ENCODE peak calls at places on chromosome 19, in seven cellular contexts. R, V, U, M, D, E and K are unnamed samples.

GRCh38 chr19:53980553-53981407 is 10.7 kb upstream of the CACNG6 start:
- DNase-seq in R (peak), V (no peak), U (peak), M (no peak), D (no peak), E (no peak), K (peak)

GRCh38 chr19:33661336-33661735 is 39.6 kb downstream of the CHST8 start:
- DNase-seq in R (no peak), V (no peak), U (no peak), M (no peak), D (no peak), E (no peak), K (no peak)

GRCh38 chr19:7710616-7711015 is 8.7 kb upstream of the FCER2 start:
- DNase-seq in R (no peak), V (no peak), U (no peak), M (no peak), D (no peak), E (no peak), K (no peak)

GRCh38 chr19:22606954-22607652 is 27.0 kb upstream of the ZNF492 start:
- DNase-seq in R (no peak), V (no peak), U (no peak), M (no peak), D (no peak), E (no peak), K (no peak)

GRCh38 chr19:2061093-2061935 is 10.3 kb upstream of the MKNK2 start:
- DNase-seq in R (peak), V (peak), U (peak), M (peak), D (peak), E (peak), K (peak)

GRCh38 chr19:31352782-31353651 is 3.8 kb upstream of the TSHZ3 start:
- DNase-seq in R (no peak), V (no peak), U (no peak), M (no peak), D (no peak), E (no peak), K (no peak)

GRCh38 chr19:54804571-54804970 is 1.2 kb downstream of the KIR2DL4 start:
- DNase-seq in R (no peak), V (no peak), U (no peak), M (no peak), D (no peak), E (no peak), K (no peak)

GRCh38 chr19:13370948-13371347 is 135.3 kb downstream of the CACNA1A start:
- DNase-seq in R (no peak), V (no peak), U (no peak), M (no peak), D (no peak), E (no peak), K (no peak)

GRCh38 chr19:1264801-1265610 is 4.1 kb upstream of the CIRBP start:
- DNase-seq in R (peak), V (no peak), U (peak), M (peak), D (peak), E (no peak), K (peak)

GRCh38 chr19:459724-460511 is 915 bp downstream of the SHC2 start:
- DNase-seq in R (peak), V (no peak), U (peak), M (peak), D (peak), E (no peak), K (peak)

GRCh38 chr19:40256511-40256910 is 28.6 kb downstream of the AKT2 start:
- DNase-seq in R (no peak), V (no peak), U (no peak), M (no peak), D (no peak), E (no peak), K (no peak)

GRCh38 chr19:51337861-51338562 is 3.9 kb downstream of the VSIG10L start:
- DNase-seq in R (no peak), V (no peak), U (no peak), M (no peak), D (no peak), E (no peak), K (no peak)

GRCh38 chr19:52640916-52641315 is 2.8 kb upstream of the ZNF83 start:
- DNase-seq in R (no peak), V (no peak), U (no peak), M (peak), D (no peak), E (no peak), K (peak)

GRCh38 chr19:31364956-31365355 is 15.7 kb upstream of the TSHZ3 start:
- DNase-seq in R (no peak), V (no peak), U (no peak), M (no peak), D (no peak), E (no peak), K (no peak)

GRCh38 chr19:32526895-32527294 is 54.1 kb upstream of the PDCD5 start:
- DNase-seq in R (no peak), V (no peak), U (no peak), M (no peak), D (no peak), E (no peak), K (no peak)

GRCh38 chr19:10228925-10229324 is 2.2 kb downstream of the S1PR2 start:
- DNase-seq in R (no peak), V (no peak), U (peak), M (peak), D (peak), E (peak), K (peak)

GRCh38 chr19:48738557-48739399 is 1.6 kb downstream of the RASIP1 start:
- DNase-seq in R (peak), V (peak), U (peak), M (peak), D (peak), E (peak), K (peak)

GRCh38 chr19:54477650-54478049 is 4.6 kb upstream of the CDC42EP5 start:
- DNase-seq in R (no peak), V (no peak), U (no peak), M (no peak), D (no peak), E (no peak), K (no peak)

GRCh38 chr19:56367829-56368711 is 25.3 kb downstream of the ZNF582 start:
- DNase-seq in R (peak), V (peak), U (peak), M (peak), D (peak), E (peak), K (peak)

GRCh38 chr19:6787393-6787792 is 14.9 kb downstream of the VAV1 start:
- DNase-seq in R (no peak), V (no peak), U (no peak), M (no peak), D (no peak), E (no peak), K (no peak)

GRCh38 chr19:28504727-28505126 is 708.2 kb downstream of the UQCRFS1 start:
- DNase-seq in R (no peak), V (no peak), U (no peak), M (no peak), D (no peak), E (no peak), K (no peak)

GRCh38 chr19:3816566-3817218 is 30.5 kb upstream of the MATK start:
- DNase-seq in R (no peak), V (no peak), U (no peak), M (no peak), D (no peak), E (no peak), K (no peak)

GRCh38 chr19:38699027-38699346 is 45.3 kb downstream of the CAPN12 start:
- DNase-seq in R (no peak), V (no peak), U (no peak), M (no peak), D (no peak), E (no peak), K (no peak)

GRCh38 chr19:18060472-18060871 is 26.3 kb downstream of the IL12RB1 start:
- DNase-seq in R (no peak), V (no peak), U (no peak), M (no peak), D (no peak), E (no peak), K (no peak)